ENCODE peak calls at places on chromosome 15, in seven cellular contexts. M is fibroblast of lung, J is brain microvascular endothelial cell, V is upper lobe of right lung, P is stomach, B is fibroblast of pulmonary artery, I is lung. W is an unnamed sample.

GRCh38 chr15:59300618-59301139 is 72.0 kb downstream of the MYO1E start:
- DNase-seq in M (peak; percentile 22), J (no peak), V (no peak), P (peak; percentile 48), B (peak; percentile 50), I (no peak), W (no peak)

GRCh38 chr15:89361451-89362202 is 27.0 kb upstream of the POLG start:
- DNase-seq in M (peak; percentile 64), J (peak; percentile 33), V (peak; percentile 84), P (peak; percentile 59), B (peak; percentile 71), I (peak; percentile 61), W (no peak)

GRCh38 chr15:81161851-81162250 is 27.8 kb downstream of the CFAP161 start:
- DNase-seq in M (no peak), J (no peak), V (no peak), P (no peak), B (no peak), I (no peak), W (no peak)

GRCh38 chr15:80506494-80506893 is 102.3 kb downstream of the ARNT2 start:
- DNase-seq in M (no peak), J (no peak), V (no peak), P (no peak), B (no peak), I (no peak), W (no peak)

GRCh38 chr15:75348563-75349350 is 1.9 kb downstream of the NEIL1 start:
- DNase-seq in M (no peak), J (no peak), V (peak; percentile 70), P (peak; percentile 40), B (no peak), I (no peak), W (no peak)

GRCh38 chr15:25587616-25588340 is 149.0 kb upstream of the UBE3A start:
- DNase-seq in M (no peak), J (no peak), V (no peak), P (no peak), B (no peak), I (no peak), W (no peak)

GRCh38 chr15:56963126-56963525 is 44.7 kb downstream of the TCF12 start:
- DNase-seq in M (peak; percentile 54), J (no peak), V (no peak), P (no peak), B (no peak), I (no peak), W (no peak)

GRCh38 chr15:96406701-96407100 is 76.2 kb downstream of the NR2F2 start:
- DNase-seq in M (no peak), J (no peak), V (no peak), P (no peak), B (no peak), I (no peak), W (no peak)

GRCh38 chr15:86855962-86856361 is 776.3 kb downstream of the AGBL1 start:
- DNase-seq in M (no peak), J (no peak), V (no peak), P (no peak), B (no peak), I (no peak), W (no peak)

GRCh38 chr15:89828324-89829145 is 13.9 kb upstream of the ANPEP start:
- DNase-seq in M (peak; percentile 81), J (peak; percentile 38), V (peak; percentile 75), P (peak; percentile 57), B (peak; percentile 47), I (peak; percentile 59), W (peak; percentile 36)

GRCh38 chr15:89450076-89451006 is 46.0 kb downstream of the RHCG start:
- DNase-seq in M (no peak), J (no peak), V (no peak), P (no peak), B (no peak), I (no peak), W (no peak)

GRCh38 chr15:49934487-49934886 is 184.5 kb downstream of the ATP8B4 start:
- DNase-seq in M (no peak), J (no peak), V (no peak), P (no peak), B (no peak), I (no peak), W (no peak)

GRCh38 chr15:39756806-39757522 is 25.7 kb downstream of the FSIP1 start:
- DNase-seq in M (peak; percentile 89), J (peak; percentile 47), V (no peak), P (no peak), B (peak; percentile 86), I (no peak), W (peak; percentile 56)

GRCh38 chr15:27061739-27062138 is 90.8 kb downstream of the GABRG3 start:
- DNase-seq in M (no peak), J (no peak), V (no peak), P (no peak), B (no peak), I (no peak), W (no peak)

GRCh38 chr15:90701048-90701447 is 16.1 kb upstream of the BLM start:
- DNase-seq in M (no peak), J (no peak), V (no peak), P (no peak), B (no peak), I (no peak), W (no peak)

GRCh38 chr15:75452968-75453702 is 1.6 kb upstream of the SIN3A start:
- DNase-seq in M (peak; percentile 29), J (peak; percentile 14), V (peak; percentile 76), P (peak; percentile 38), B (peak; percentile 13), I (peak; percentile 55), W (no peak)

GRCh38 chr15:69253156-69253555 is 45.6 kb upstream of the PAQR5 start:
- DNase-seq in M (peak; percentile 76), J (peak; percentile 80), V (no peak), P (no peak), B (peak; percentile 86), I (no peak), W (no peak)

GRCh38 chr15:75204340-75205063 is 2.8 kb downstream of the C15orf39 start:
- DNase-seq in M (peak; percentile 89), J (peak; percentile 86), V (peak; percentile 94), P (peak; percentile 92), B (peak; percentile 90), I (peak; percentile 93), W (peak; percentile 82)

GRCh38 chr15:90062023-90062728 is 40.1 kb downstream of the IDH2 start:
- DNase-seq in M (peak; percentile 13), J (peak; percentile 9), V (peak; percentile 87), P (peak; percentile 83), B (peak; percentile 29), I (peak; percentile 77), W (no peak)

GRCh38 chr15:66588537-66588936 is 22.7 kb upstream of the LCTL start:
- DNase-seq in M (no peak), J (no peak), V (no peak), P (no peak), B (no peak), I (no peak), W (no peak)
- TF ChIP-seq CTCF in M (no peak), J (peak; percentile 54), V (no peak), P (no peak), B (peak; percentile 9), I (no peak), W (no peak)

GRCh38 chr15:101648356-101648755 is 3.8 kb downstream of the TM2D3 start:
- DNase-seq in M (no peak), J (no peak), V (no peak), P (no peak), B (no peak), I (no peak), W (no peak)
- H3K4me3 ChIP-seq in M (no peak overlapping the region), J (no peak overlapping the region), V (no peak overlapping the region), P (no peak overlapping the region), B (no peak overlapping the region), I (no peak overlapping the region), W (no peak overlapping the region)

GRCh38 chr15:36232491-36232890 is 346.9 kb upstream of the CDIN1 start:
- DNase-seq in M (no peak), J (no peak), V (no peak), P (no peak), B (no peak), I (no peak), W (no peak)

GRCh38 chr15:36230741-36231140 is 348.7 kb upstream of the CDIN1 start:
- DNase-seq in M (peak; percentile 57), J (no peak), V (no peak), P (no peak), B (no peak), I (no peak), W (no peak)

GRCh38 chr15:36239509-36239908 is 339.9 kb upstream of the CDIN1 start:
- DNase-seq in M (no peak), J (no peak), V (no peak), P (no peak), B (no peak), I (no peak), W (no peak)

GRCh38 chr15:36234743-36235142 is 344.7 kb upstream of the CDIN1 start:
- DNase-seq in M (no peak), J (no peak), V (no peak), P (no peak), B (no peak), I (no peak), W (no peak)

GRCh38 chr15:36235173-36235572 is 344.3 kb upstream of the CDIN1 start:
- DNase-seq in M (no peak), J (peak; percentile 2), V (no peak), P (no peak), B (no peak), I (no peak), W (no peak)
- TF ChIP-seq CTCF in M (no peak), J (no peak), V (no peak), P (no peak), B (no peak), I (no peak), W (no peak)

GRCh38 chr15:78343431-78343830 is 3.3 kb downstream of the CRABP1 start:
- DNase-seq in M (no peak), J (no peak), V (no peak), P (no peak), B (no peak), I (no peak), W (no peak)

GRCh38 chr15:78339559-78339958 is 594 bp upstream of the CRABP1 start:
- DNase-seq in M (no peak), J (no peak), V (no peak), P (no peak), B (no peak), I (no peak), W (no peak)

GRCh38 chr15:78340243-78341056 is at the start of gene CRABP1:
- DNase-seq in M (no peak), J (no peak), V (no peak), P (no peak), B (no peak), I (no peak), W (no peak)

GRCh38 chr15:78338756-78339155 is 1.4 kb upstream of the CRABP1 start:
- DNase-seq in M (no peak), J (no peak), V (no peak), P (no peak), B (no peak), I (no peak), W (no peak)

DNA sequence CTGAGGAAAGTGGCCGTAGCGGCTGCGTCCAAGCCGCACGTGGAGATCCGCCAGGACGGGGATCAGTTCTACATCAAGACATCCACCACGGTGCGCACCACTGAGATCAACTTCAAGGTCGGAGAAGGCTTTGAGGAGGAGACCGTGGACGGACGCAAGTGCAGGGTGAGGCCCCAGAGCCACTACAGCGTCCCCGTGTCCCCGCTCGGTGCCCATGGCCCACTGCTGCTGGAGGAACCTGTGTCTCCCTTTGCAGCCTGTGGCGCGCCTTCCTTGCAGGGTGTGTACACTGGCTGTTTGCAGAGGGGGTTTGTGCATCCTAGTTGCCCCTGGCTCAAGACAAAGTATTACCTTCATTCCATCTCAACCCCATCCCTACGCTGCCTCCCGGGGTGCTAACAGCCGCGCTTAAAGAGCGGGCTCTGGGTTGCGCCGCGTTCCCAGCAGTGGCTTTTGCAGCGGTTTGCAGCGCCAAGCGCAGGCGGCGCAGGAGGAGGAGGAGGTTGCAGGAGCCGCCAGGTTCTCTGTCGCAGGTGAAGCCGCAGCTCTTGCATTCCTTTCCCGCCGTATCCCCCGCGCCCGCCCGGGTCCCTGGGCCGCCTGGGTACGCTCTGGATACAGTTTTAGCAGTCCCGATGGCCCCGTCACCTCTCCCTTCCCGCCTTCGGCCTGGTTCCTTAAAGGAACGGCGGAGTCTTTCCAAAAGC is 1.1 kb downstream of the CRABP1 start:
- DNase-seq in M (no peak), J (no peak), V (no peak), P (no peak), B (no peak), I (no peak), W (no peak)
- H3K4me3 ChIP-seq in M (no peak overlapping the region), J (no peak overlapping the region), V (no peak overlapping the region), P (no peak overlapping the region), B (no peak overlapping the region), I (no peak overlapping the region), W (no peak overlapping the region)

W was measured in LNCaP clone FGC.